ENCODE peak calls at places on chromosomes 7 and 10, in ten cellular contexts. One of them, this sample, is unnamed.

GRCh38 chr7:12229046-12229445 is 18.0 kb downstream of the TMEM106B start:
- DNase-seq in Calu3: no peak
- DNase-seq in astrocyte of the spinal cord: peak; percentile 29
- DNase-seq in Daoy: no peak
- DNase-seq in activated T-helper 2 cell treated with anti-CD3 and anti-CD28 coated beads, Interferon-gamma antibody, Interleukin-2, Interleukin-4, amounts not matched to agents 10 μg/mL and 5 μg/mL and 100 μg/mL, durations not matched to agents 14 hours and 24 hours and 36 hours: no peak
- DNase-seq in NCI-H2227 treated with DMSO at 0.1 percent for 48 hours: no peak
- DNase-seq in GM23248: peak; percentile 55
- DNase-seq in fibroblast of lung: peak; percentile 29
- DNase-seq in HTR-8/SVneo: no peak
- DNase-seq in kidney tubule cell: no peak
- DNase-seq in this sample: no peak

GRCh38 chr7:143485091-143485490 is 7.4 kb downstream of the TAS2R41 start:
- DNase-seq in Calu3: no peak
- DNase-seq in astrocyte of the spinal cord: no peak
- DNase-seq in Daoy: no peak
- DNase-seq in activated T-helper 2 cell treated with anti-CD3 and anti-CD28 coated beads, Interferon-gamma antibody, Interleukin-2, Interleukin-4, amounts not matched to agents 10 μg/mL and 5 μg/mL and 100 μg/mL, durations not matched to agents 14 hours and 24 hours and 36 hours: no peak
- DNase-seq in NCI-H2227 treated with DMSO at 0.1 percent for 48 hours: no peak
- DNase-seq in GM23248: no peak
- DNase-seq in fibroblast of lung: no peak
- DNase-seq in HTR-8/SVneo: no peak
- DNase-seq in kidney tubule cell: no peak
- DNase-seq in this sample: no peak

GRCh38 chr7:134453526-134453925 is 5.4 kb downstream of the AKR1B1 start:
- DNase-seq in Calu3: no peak
- DNase-seq in astrocyte of the spinal cord: no peak
- DNase-seq in Daoy: no peak
- DNase-seq in activated T-helper 2 cell treated with anti-CD3 and anti-CD28 coated beads, Interferon-gamma antibody, Interleukin-2, Interleukin-4, amounts not matched to agents 10 μg/mL and 5 μg/mL and 100 μg/mL, durations not matched to agents 14 hours and 24 hours and 36 hours: no peak
- DNase-seq in NCI-H2227 treated with DMSO at 0.1 percent for 48 hours: no peak
- DNase-seq in GM23248: no peak
- DNase-seq in fibroblast of lung: no peak
- DNase-seq in HTR-8/SVneo: no peak
- DNase-seq in kidney tubule cell: no peak
- DNase-seq in this sample: no peak

GRCh38 chr7:68820321-68820720 is 778.0 kb upstream of the AUTS2 start:
- DNase-seq in Calu3: no peak
- DNase-seq in astrocyte of the spinal cord: no peak
- DNase-seq in Daoy: no peak
- DNase-seq in activated T-helper 2 cell treated with anti-CD3 and anti-CD28 coated beads, Interferon-gamma antibody, Interleukin-2, Interleukin-4, amounts not matched to agents 10 μg/mL and 5 μg/mL and 100 μg/mL, durations not matched to agents 14 hours and 24 hours and 36 hours: no peak
- DNase-seq in NCI-H2227 treated with DMSO at 0.1 percent for 48 hours: no peak
- DNase-seq in GM23248: no peak
- DNase-seq in fibroblast of lung: no peak
- DNase-seq in HTR-8/SVneo: no peak
- DNase-seq in kidney tubule cell: no peak
- DNase-seq in this sample: no peak

GRCh38 chr7:34073676-34074075 is 168.3 kb downstream of the BMPER start:
- DNase-seq in Calu3: no peak
- DNase-seq in astrocyte of the spinal cord: peak; percentile 32
- DNase-seq in Daoy: no peak
- DNase-seq in activated T-helper 2 cell treated with anti-CD3 and anti-CD28 coated beads, Interferon-gamma antibody, Interleukin-2, Interleukin-4, amounts not matched to agents 10 μg/mL and 5 μg/mL and 100 μg/mL, durations not matched to agents 14 hours and 24 hours and 36 hours: no peak
- DNase-seq in NCI-H2227 treated with DMSO at 0.1 percent for 48 hours: no peak
- DNase-seq in GM23248: peak; percentile 40
- DNase-seq in fibroblast of lung: peak; percentile 80
- DNase-seq in HTR-8/SVneo: no peak
- DNase-seq in kidney tubule cell: no peak
- DNase-seq in this sample: no peak

GRCh38 chr7:83355143-83355542 is 192.5 kb upstream of the PCLO start:
- DNase-seq in Calu3: no peak
- DNase-seq in astrocyte of the spinal cord: no peak
- DNase-seq in Daoy: peak; percentile 2
- DNase-seq in activated T-helper 2 cell treated with anti-CD3 and anti-CD28 coated beads, Interferon-gamma antibody, Interleukin-2, Interleukin-4, amounts not matched to agents 10 μg/mL and 5 μg/mL and 100 μg/mL, durations not matched to agents 14 hours and 24 hours and 36 hours: no peak
- DNase-seq in NCI-H2227 treated with DMSO at 0.1 percent for 48 hours: no peak
- DNase-seq in GM23248: peak; percentile 10
- DNase-seq in fibroblast of lung: no peak
- DNase-seq in HTR-8/SVneo: no peak
- DNase-seq in kidney tubule cell: no peak
- DNase-seq in this sample: no peak

GRCh38 chr10:119871881-119872609 is 598 bp downstream of the MCMBP start:
- DNase-seq in Calu3: peak; percentile 57
- DNase-seq in astrocyte of the spinal cord: no peak
- DNase-seq in Daoy: peak; percentile 19
- DNase-seq in activated T-helper 2 cell treated with anti-CD3 and anti-CD28 coated beads, Interferon-gamma antibody, Interleukin-2, Interleukin-4, amounts not matched to agents 10 μg/mL and 5 μg/mL and 100 μg/mL, durations not matched to agents 14 hours and 24 hours and 36 hours: peak; percentile 44
- DNase-seq in NCI-H2227 treated with DMSO at 0.1 percent for 48 hours: no peak
- DNase-seq in GM23248: peak; percentile 64
- DNase-seq in fibroblast of lung: peak; percentile 43
- DNase-seq in HTR-8/SVneo: no peak
- DNase-seq in kidney tubule cell: peak; percentile 66
- DNase-seq in this sample: peak; percentile 54

GRCh38 chr10:126905776-126906703 is 812 bp downstream of the DOCK1 start:
- DNase-seq in Calu3: peak; percentile 14
- DNase-seq in astrocyte of the spinal cord: peak; percentile 43
- DNase-seq in Daoy: peak; percentile 33
- DNase-seq in activated T-helper 2 cell treated with anti-CD3 and anti-CD28 coated beads, Interferon-gamma antibody, Interleukin-2, Interleukin-4, amounts not matched to agents 10 μg/mL and 5 μg/mL and 100 μg/mL, durations not matched to agents 14 hours and 24 hours and 36 hours: no peak
- DNase-seq in NCI-H2227 treated with DMSO at 0.1 percent for 48 hours: no peak
- DNase-seq in GM23248: peak; percentile 75
- DNase-seq in fibroblast of lung: peak; percentile 55
- DNase-seq in HTR-8/SVneo: no peak
- DNase-seq in kidney tubule cell: peak; percentile 42
- DNase-seq in this sample: peak; percentile 75

GRCh38 chr10:109191341-109191740 is 732.0 kb downstream of the XPNPEP1 start:
- DNase-seq in Calu3: no peak
- DNase-seq in astrocyte of the spinal cord: no peak
- DNase-seq in Daoy: no peak
- DNase-seq in activated T-helper 2 cell treated with anti-CD3 and anti-CD28 coated beads, Interferon-gamma antibody, Interleukin-2, Interleukin-4, amounts not matched to agents 10 μg/mL and 5 μg/mL and 100 μg/mL, durations not matched to agents 14 hours and 24 hours and 36 hours: no peak
- DNase-seq in NCI-H2227 treated with DMSO at 0.1 percent for 48 hours: no peak
- DNase-seq in GM23248: no peak
- DNase-seq in fibroblast of lung: no peak
- DNase-seq in HTR-8/SVneo: no peak
- DNase-seq in kidney tubule cell: no peak
- DNase-seq in this sample: no peak

GRCh38 chr10:17479015-17479615 is 24.7 kb upstream of the ST8SIA6 start:
- DNase-seq in Calu3: no peak
- DNase-seq in astrocyte of the spinal cord: no peak
- DNase-seq in Daoy: no peak
- DNase-seq in activated T-helper 2 cell treated with anti-CD3 and anti-CD28 coated beads, Interferon-gamma antibody, Interleukin-2, Interleukin-4, amounts not matched to agents 10 μg/mL and 5 μg/mL and 100 μg/mL, durations not matched to agents 14 hours and 24 hours and 36 hours: no peak
- DNase-seq in NCI-H2227 treated with DMSO at 0.1 percent for 48 hours: no peak
- DNase-seq in GM23248: peak; percentile 58
- DNase-seq in fibroblast of lung: no peak
- DNase-seq in HTR-8/SVneo: no peak
- DNase-seq in kidney tubule cell: peak; percentile 19
- DNase-seq in this sample: no peak

GRCh38 chr10:84424731-84425165 is 96.4 kb downstream of the CCSER2 start:
- DNase-seq in Calu3: peak; percentile 66
- DNase-seq in astrocyte of the spinal cord: peak; percentile 97
- DNase-seq in Daoy: peak; percentile 81
- DNase-seq in activated T-helper 2 cell treated with anti-CD3 and anti-CD28 coated beads, Interferon-gamma antibody, Interleukin-2, Interleukin-4, amounts not matched to agents 10 μg/mL and 5 μg/mL and 100 μg/mL, durations not matched to agents 14 hours and 24 hours and 36 hours: no peak
- DNase-seq in NCI-H2227 treated with DMSO at 0.1 percent for 48 hours: no peak
- DNase-seq in GM23248: peak; percentile 96
- DNase-seq in fibroblast of lung: peak; percentile 97
- DNase-seq in HTR-8/SVneo: peak; percentile 4
- DNase-seq in kidney tubule cell: peak; percentile 94
- DNase-seq in this sample: peak; percentile 10

GRCh38 chr10:131810805-131811137 is 90.0 kb upstream of the PPP2R2D start:
- DNase-seq in Calu3: no peak
- DNase-seq in astrocyte of the spinal cord: no peak
- DNase-seq in Daoy: no peak
- DNase-seq in activated T-helper 2 cell treated with anti-CD3 and anti-CD28 coated beads, Interferon-gamma antibody, Interleukin-2, Interleukin-4, amounts not matched to agents 10 μg/mL and 5 μg/mL and 100 μg/mL, durations not matched to agents 14 hours and 24 hours and 36 hours: no peak
- DNase-seq in NCI-H2227 treated with DMSO at 0.1 percent for 48 hours: no peak
- DNase-seq in GM23248: no peak
- DNase-seq in fibroblast of lung: no peak
- DNase-seq in HTR-8/SVneo: no peak
- DNase-seq in kidney tubule cell: no peak
- DNase-seq in this sample: no peak

GRCh38 chr10:73992899-73993788 is 4.8 kb upstream of the VCL start:
- DNase-seq in Calu3: no peak
- DNase-seq in astrocyte of the spinal cord: peak; percentile 39
- DNase-seq in Daoy: peak; percentile 16
- DNase-seq in activated T-helper 2 cell treated with anti-CD3 and anti-CD28 coated beads, Interferon-gamma antibody, Interleukin-2, Interleukin-4, amounts not matched to agents 10 μg/mL and 5 μg/mL and 100 μg/mL, durations not matched to agents 14 hours and 24 hours and 36 hours: no peak
- DNase-seq in NCI-H2227 treated with DMSO at 0.1 percent for 48 hours: no peak
- DNase-seq in GM23248: peak; percentile 60
- DNase-seq in fibroblast of lung: no peak
- DNase-seq in HTR-8/SVneo: no peak
- DNase-seq in kidney tubule cell: no peak
- DNase-seq in this sample: no peak

GRCh38 chr7:80070391-80070790 is 64.2 kb upstream of the GNAI1 start:
- DNase-seq in Calu3: no peak
- DNase-seq in astrocyte of the spinal cord: no peak
- DNase-seq in Daoy: no peak
- DNase-seq in activated T-helper 2 cell treated with anti-CD3 and anti-CD28 coated beads, Interferon-gamma antibody, Interleukin-2, Interleukin-4, amounts not matched to agents 10 μg/mL and 5 μg/mL and 100 μg/mL, durations not matched to agents 14 hours and 24 hours and 36 hours: no peak
- DNase-seq in NCI-H2227 treated with DMSO at 0.1 percent for 48 hours: no peak
- DNase-seq in GM23248: peak; percentile 30
- DNase-seq in fibroblast of lung: peak; percentile 72
- DNase-seq in HTR-8/SVneo: no peak
- DNase-seq in kidney tubule cell: no peak
- DNase-seq in this sample: no peak

This sample was measured in nephron progenitor cell.